ENCODE peak calls at places on chromosomes 4 and X, in ten cellular contexts. B, M, U, R, C, D, Y, S, A and Z are unnamed samples. For H3K27me3, the result is how much of the 10 kb centered on the place peaks cover.

GRCh38 chr4:156875697-156876096 is 95.9 kb downstream of the PDGFC start:
- DNase-seq in B (no peak), M (no peak), U (no peak), R (no peak), C (no peak), D (no peak), Y (no peak), S (no peak), A (no peak), Z (no peak)

GRCh38 chr4:132827522-132827921 is 321.6 kb upstream of the PCDH10 start:
- DNase-seq in B (no peak), M (no peak), U (no peak), R (no peak), C (peak), D (no peak), Y (no peak), S (no peak), A (no peak), Z (no peak)

GRCh38 chr4:48340276-48340904 is 939 bp upstream of the SLAIN2 start:
- DNase-seq in B (peak), M (no peak), U (peak), R (no peak), C (peak), D (no peak), Y (no peak), S (peak), A (peak), Z (no peak)

GRCh38 chrX:39491548-39492297 is 606.0 kb downstream of the BCOR start:
- DNase-seq in B (no peak), M (no peak), U (no peak), R (no peak), C (no peak), D (no peak), Y (no peak), S (no peak), A (peak), Z (no peak)

GRCh38 chrX:153474718-153475117 is 4.3 kb upstream of the HAUS7 start:
- DNase-seq in B (peak), M (peak), U (peak), R (no peak), C (no peak), D (peak), Y (no peak), S (peak), A (peak), Z (peak)

GRCh38 chrX:8984231-8984630 is 49.7 kb downstream of the FAM9B start:
- DNase-seq in B (no peak), M (no peak), U (no peak), R (no peak), C (no peak), D (no peak), Y (no peak), S (no peak), A (no peak), Z (no peak)

GRCh38 chr4:148901075-148901705 is 459.0 kb upstream of the NR3C2 start:
- DNase-seq in B (no peak), M (no peak), U (no peak), R (no peak), C (no peak), D (no peak), Y (no peak), S (no peak), A (no peak), Z (no peak)

GRCh38 chr4:6989331-6989923 is 53.7 kb upstream of the TADA2B start:
- DNase-seq in B (no peak), M (no peak), U (no peak), R (no peak), C (no peak), D (no peak), Y (no peak), S (no peak), A (no peak), Z (no peak)

GRCh38 chr4:87228561-87228860 is 8.1 kb upstream of the KLHL8 start:
- DNase-seq in B (no peak), M (no peak), U (no peak), R (no peak), C (no peak), D (no peak), Y (no peak), S (no peak), A (no peak), Z (no peak)

GRCh38 chrX:105101378-105101777 is 119.1 kb downstream of the TEX13A start:
- DNase-seq in B (no peak), M (no peak), U (no peak), R (no peak), C (no peak), D (no peak), Y (no peak), S (no peak), A (no peak), Z (no peak)

DNA sequence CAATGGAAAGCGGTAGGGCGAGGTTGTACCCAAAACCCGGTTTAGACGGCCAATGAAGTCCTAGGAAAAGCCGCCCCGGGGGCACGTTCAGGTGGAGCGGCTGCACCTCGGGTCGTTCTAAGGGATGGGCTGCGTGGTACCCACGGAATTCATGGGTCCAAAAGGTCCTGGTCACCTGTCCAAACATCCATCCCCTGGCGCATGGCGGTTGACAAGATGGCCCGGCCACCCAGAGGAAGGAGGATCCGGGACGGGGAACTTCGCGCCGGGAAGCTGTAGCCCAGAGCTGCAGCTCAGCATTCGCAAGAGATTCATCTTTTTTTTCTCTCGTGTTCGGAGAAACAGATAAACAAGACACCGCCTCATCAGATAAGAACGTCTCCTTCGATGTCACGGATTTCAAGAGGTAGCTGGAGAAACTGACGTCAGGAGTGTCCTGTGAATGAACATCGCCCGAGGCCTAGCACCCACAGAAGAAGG is 10.9 kb downstream of the PITX2 start:
- DNase-seq in B (peak), M (no peak), U (no peak), R (no peak), C (no peak), D (no peak), Y (no peak), S (no peak), A (no peak), Z (no peak)
- H3K27me3 ChIP-seq in B (under half), M (under half), U (half or more), R (half or more), C (half or more), D (half or more), Y (half or more), S (half or more), A (under half), Z (under half)

GRCh38 chr4:108156391-108156790 is 12.3 kb downstream of the LEF1 start:
- DNase-seq in B (no peak), M (no peak), U (no peak), R (no peak), C (no peak), D (no peak), Y (no peak), S (no peak), A (no peak), Z (no peak)

GRCh38 chr4:108159845-108160244 is 8.9 kb downstream of the LEF1 start:
- DNase-seq in B (no peak), M (no peak), U (no peak), R (no peak), C (no peak), D (no peak), Y (no peak), S (no peak), A (no peak), Z (no peak)

GRCh38 chr4:108157655-108158054 is 11.1 kb downstream of the LEF1 start:
- DNase-seq in B (no peak), M (no peak), U (no peak), R (no peak), C (no peak), D (no peak), Y (no peak), S (no peak), A (no peak), Z (no peak)

GRCh38 chr4:108163352-108163751 is 5.4 kb downstream of the LEF1 start:
- DNase-seq in B (no peak), M (no peak), U (no peak), R (no peak), C (no peak), D (no peak), Y (no peak), S (no peak), A (no peak), Z (no peak)

GRCh38 chr4:108160741-108161352 is 7.9 kb downstream of the LEF1 start:
- DNase-seq in B (no peak), M (no peak), U (no peak), R (no peak), C (no peak), D (no peak), Y (no peak), S (no peak), A (no peak), Z (no peak)
- H3K27me3 ChIP-seq in B (under half), M (under half), U (under half), R (half or more), C (under half), D (half or more), Y (under half), S (under half), A (under half), Z (under half)

GRCh38 chr4:4875611-4876010 is 16.1 kb downstream of the MSX1 start:
- DNase-seq in B (no peak), M (no peak), U (no peak), R (no peak), C (no peak), D (no peak), Y (no peak), S (no peak), A (no peak), Z (no peak)
- H3K27me3 ChIP-seq in B (half or more), M (under half), U (under half), R (under half), C (under half), D (half or more), Y (half or more), S (half or more), A (under half), Z (under half)

GRCh38 chrX:78313526-78313925 is 13.9 kb downstream of the CYSLTR1 start:
- DNase-seq in B (no peak), M (no peak), U (no peak), R (no peak), C (no peak), D (no peak), Y (no peak), S (no peak), A (no peak), Z (no peak)
- H3K27me3 ChIP-seq in B (under half), M (under half), U (under half), R (under half), C (under half), D (under half), Y (under half), S (under half), A (under half), Z (under half)

DNA sequence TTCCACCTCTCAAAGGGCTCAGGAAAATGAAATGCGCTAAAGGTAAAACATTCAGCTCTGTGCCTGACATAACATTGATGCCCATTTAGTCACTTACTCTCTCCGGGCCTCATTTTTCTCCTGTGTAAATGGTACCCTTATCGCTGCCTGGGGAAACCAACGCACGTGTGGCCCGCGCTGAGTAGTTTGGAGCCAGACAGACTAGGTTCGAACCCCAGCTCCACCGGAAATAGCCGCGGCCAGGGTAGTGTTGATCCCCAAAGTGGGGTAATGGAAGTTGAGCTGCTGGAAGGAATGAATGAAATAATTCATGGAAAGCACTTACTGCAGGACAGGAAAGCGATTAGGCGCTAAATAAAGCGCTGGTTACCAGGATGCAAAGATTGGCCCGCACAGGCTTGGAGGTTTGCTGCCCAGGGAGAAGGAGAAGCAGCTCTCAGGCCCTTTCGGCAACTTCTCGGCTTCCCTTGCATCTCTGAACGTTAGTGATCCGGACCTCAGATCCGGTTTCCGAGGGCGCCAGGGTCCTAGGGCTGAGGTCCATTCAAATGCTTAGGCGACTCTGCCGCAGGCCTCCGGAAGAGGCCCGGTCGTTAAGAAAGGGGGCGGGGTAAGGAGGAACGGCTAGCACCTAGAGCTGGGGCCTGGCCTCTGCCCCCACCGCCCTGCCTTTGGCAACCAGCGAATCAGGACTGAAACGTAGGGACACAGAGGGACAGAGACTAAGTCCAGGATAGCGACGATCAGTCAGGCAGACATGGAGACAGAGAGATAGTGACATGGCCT is 13.3 kb downstream of the NKX3-2 start:
- DNase-seq in B (no peak), M (no peak), U (no peak), R (no peak), C (no peak), D (no peak), Y (peak), S (no peak), A (peak), Z (no peak)
- H3K27me3 ChIP-seq in B (half or more), M (under half), U (half or more), R (half or more), C (half or more), D (half or more), Y (under half), S (half or more), A (under half), Z (half or more)

GRCh38 chrX:103831342-103831802 is 685 bp downstream of the RAB9B start:
- DNase-seq in B (no peak), M (no peak), U (no peak), R (no peak), C (no peak), D (peak), Y (no peak), S (no peak), A (peak), Z (no peak)

GRCh38 chrX:103830848-103831247 is 1.2 kb downstream of the RAB9B start:
- DNase-seq in B (no peak), M (no peak), U (no peak), R (no peak), C (no peak), D (no peak), Y (no peak), S (no peak), A (no peak), Z (no peak)

GRCh38 chrX:103828529-103828928 is 3.5 kb downstream of the RAB9B start:
- DNase-seq in B (no peak), M (no peak), U (no peak), R (no peak), C (no peak), D (no peak), Y (no peak), S (no peak), A (no peak), Z (no peak)

GRCh38 chrX:103831803-103832544 is at the start of gene RAB9B:
- DNase-seq in B (peak), M (peak), U (peak), R (peak), C (peak), D (peak), Y (peak), S (peak), A (peak), Z (peak)
- H3K27me3 ChIP-seq in B (under half), M (under half), U (under half), R (under half), C (under half), D (under half), Y (under half), S (under half), A (under half), Z (under half)

DNA sequence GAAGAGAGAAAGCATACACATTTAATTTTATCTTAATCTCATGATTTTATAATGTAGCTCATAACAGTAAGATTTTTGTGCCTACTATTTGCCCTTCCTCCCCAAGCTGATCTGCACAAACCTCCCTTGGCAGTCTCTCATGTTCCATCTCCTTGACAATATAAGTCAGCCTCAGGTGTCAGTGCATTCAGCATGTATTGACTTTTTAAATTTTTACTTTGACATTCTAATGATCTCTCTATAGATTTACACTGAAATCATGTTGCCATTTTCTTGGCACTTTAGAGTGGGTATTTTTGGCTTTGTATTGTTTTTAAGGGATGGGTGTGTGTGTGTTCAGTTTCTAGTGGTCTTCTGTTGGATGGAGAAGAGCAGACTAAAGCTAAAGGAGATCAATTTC is 505.3 kb upstream of the CPEB2 start:
- DNase-seq in B (no peak), M (no peak), U (no peak), R (no peak), C (no peak), D (no peak), Y (no peak), S (no peak), A (no peak), Z (no peak)
- H3K27me3 ChIP-seq in B (under half), M (under half), U (under half), R (under half), C (under half), D (under half), Y (under half), S (under half), A (under half), Z (under half)

GRCh38 chrX:30981968-30982367 is 89.9 kb downstream of the FTHL17 start:
- DNase-seq in B (no peak), M (no peak), U (no peak), R (no peak), C (no peak), D (no peak), Y (no peak), S (no peak), A (no peak), Z (no peak)

GRCh38 chrX:30979271-30979670 is 90.2 kb upstream of the TAB3 start:
- DNase-seq in B (no peak), M (no peak), U (no peak), R (no peak), C (no peak), D (no peak), Y (no peak), S (no peak), A (no peak), Z (no peak)

GRCh38 chrX:30982467-30982866 is 89.4 kb downstream of the FTHL17 start:
- DNase-seq in B (no peak), M (no peak), U (no peak), R (no peak), C (no peak), D (no peak), Y (no peak), S (no peak), A (no peak), Z (no peak)
- H3K27me3 ChIP-seq in B (under half), M (under half), U (under half), R (under half), C (under half), D (under half), Y (under half), S (under half), A (under half), Z (under half)

DNA sequence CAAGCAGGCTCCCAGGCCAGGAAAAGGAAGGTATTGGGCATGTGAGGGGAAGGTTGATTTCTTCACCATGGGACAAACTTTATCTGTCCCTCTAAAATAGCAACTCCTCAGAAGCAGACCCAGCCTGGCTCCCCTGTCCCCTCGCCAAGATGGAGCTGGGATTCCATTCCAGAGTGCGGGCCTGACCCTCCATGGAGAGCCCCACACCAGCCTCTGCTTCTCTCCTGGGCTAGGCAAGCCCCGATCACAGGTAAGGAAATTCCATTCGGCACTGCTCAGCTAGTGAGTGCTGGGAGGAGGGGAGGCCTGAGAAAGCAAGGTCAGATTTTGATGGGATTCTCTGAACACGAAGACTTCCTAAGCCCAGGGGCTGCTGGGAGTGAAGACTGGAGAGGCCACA is 98.4 kb downstream of the EFNB1 start:
- DNase-seq in B (no peak), M (no peak), U (no peak), R (no peak), C (no peak), D (no peak), Y (no peak), S (no peak), A (no peak), Z (no peak)
- H3K27me3 ChIP-seq in B (under half), M (under half), U (under half), R (under half), C (under half), D (under half), Y (under half), S (under half), A (under half), Z (under half)